ENCODE peak calls at places on chromosomes 12 and 14, in eight cellular contexts. F is PC-3; R is heart right ventricle; C is colonic mucosa; J is prostate gland; Q is OCI-LY7; W is A549; U is CD8-positive, alpha-beta memory T cell. K is an unnamed sample.

GRCh38 chr12:131883521-131883900 is 10.9 kb upstream of the ULK1 start:
- DNase-seq in W (no peak), J (no peak), F (peak; percentile 36), C (no peak), Q (no peak), R (no peak), U (no peak), K (no peak)

GRCh38 chr14:91257328-91258020 is 13.0 kb upstream of the GPR68 start:
- DNase-seq in W (peak; percentile 10), R (no peak), U (no peak), F (no peak), C (no peak), Q (no peak), J (no peak), K (no peak)

GRCh38 chr12:5497329-5498058 is 65.6 kb downstream of the NTF3 start:
- DNase-seq in U (no peak), F (no peak), Q (no peak), C (peak; percentile 60), R (no peak), J (no peak), W (no peak), K (peak; percentile 99)

GRCh38 chr14:96267336-96267735 is 11.3 kb downstream of the BDKRB1 start:
- DNase-seq in C (no peak), U (no peak), R (no peak), J (peak; percentile 14), W (no peak), F (no peak), Q (no peak), K (no peak)

GRCh38 chr12:57772429-57773322 is at the start of gene EEF1AKMT3:
- DNase-seq in J (peak; percentile 63), R (peak; percentile 66), C (peak; percentile 81), W (no peak), U (no peak), Q (no peak), F (peak; percentile 60), K (peak; percentile 62)

GRCh38 chr12:118183711-118184110 is 47.8 kb downstream of the PEBP1 start:
- DNase-seq in W (no peak), U (no peak), R (no peak), F (peak; percentile 30), C (no peak), Q (no peak), J (no peak), K (peak; percentile 14)

GRCh38 chr12:54654926-54655325 is 6.8 kb upstream of the DCD start:
- DNase-seq in U (no peak), W (no peak), C (no peak), J (no peak), F (no peak), R (no peak), Q (no peak), K (no peak)

GRCh38 chr12:52691076-52691764 is 11.0 kb upstream of the KRT1 start:
- DNase-seq in R (peak; percentile 21), C (no peak), F (no peak), Q (peak; percentile 4), W (no peak), U (peak; percentile 52), J (no peak), K (no peak)

GRCh38 chr12:569803-570236 is 93.4 kb downstream of the NINJ2 start:
- DNase-seq in U (peak; percentile 77), Q (peak; percentile 83), J (peak; percentile 77), C (peak; percentile 93), R (peak; percentile 91), W (peak; percentile 87), F (peak; percentile 80), K (peak; percentile 78)

GRCh38 chr12:92784795-92785562 is 82.2 kb downstream of the PLEKHG7 start:
- DNase-seq in R (no peak), Q (peak; percentile 79), U (peak; percentile 47), F (peak; percentile 90), J (peak; percentile 22), C (peak; percentile 25), W (peak; percentile 82), K (peak; percentile 78)

GRCh38 chr14:38391334-38391733 is 135.4 kb upstream of the CLEC14A start:
- DNase-seq in U (no peak), C (no peak), R (no peak), J (no peak), W (no peak), F (peak; percentile 49), Q (no peak), K (no peak)

GRCh38 chr12:114954626-114955025 is 270.7 kb upstream of the TBX3 start:
- DNase-seq in R (no peak), F (no peak), C (no peak), W (no peak), J (no peak), U (no peak), Q (no peak), K (peak; percentile 5)

GRCh38 chr14:54570651-54571415 is 3.9 kb downstream of the SAMD4A start:
- DNase-seq in U (no peak), J (no peak), F (peak; percentile 93), R (no peak), C (no peak), Q (no peak), W (peak; percentile 36), K (peak; percentile 7)

GRCh38 chr14:55350461-55350860 is 61.2 kb downstream of the ATG14 start:
- DNase-seq in C (no peak), R (no peak), F (no peak), Q (no peak), J (no peak), W (no peak), U (no peak), K (no peak)

GRCh38 chr14:48943913-48944312 is 642.3 kb downstream of the RPS29 start:
- DNase-seq in F (no peak), R (no peak), U (no peak), J (no peak), W (no peak), Q (no peak), C (no peak), K (no peak)

GRCh38 chr14:90522585-90523191 is 125.9 kb downstream of the CALM1 start:
- DNase-seq in F (peak; percentile 72), U (no peak), J (peak; percentile 75), C (no peak), R (no peak), W (no peak), Q (no peak), K (peak; percentile 43)

GRCh38 chr12:73186272-73186671 is 914.1 kb downstream of the TRHDE start:
- DNase-seq in U (no peak), J (no peak), C (no peak), W (no peak), F (no peak), R (no peak), Q (no peak), K (no peak)

GRCh38 chr12:97568336-97569180 is 106.0 kb downstream of the RMST start:
- DNase-seq in W (peak; percentile 59), U (no peak), Q (no peak), R (no peak), F (peak; percentile 96), J (peak; percentile 84), C (peak; percentile 27), K (peak; percentile 90)

GRCh38 chr14:60756847-60757246 is 22.3 kb downstream of the MNAT1 start:
- DNase-seq in W (no peak), R (no peak), F (peak; percentile 28), C (no peak), J (no peak), U (no peak), Q (no peak), K (no peak)

GRCh38 chr12:96359328-96359727 is 40.9 kb downstream of the CDK17 start:
- DNase-seq in Q (no peak), C (no peak), F (peak; percentile 26), W (peak; percentile 43), R (no peak), U (no peak), J (no peak), K (no peak)

GRCh38 chr14:35400707-35401421 is 3.7 kb downstream of the NFKBIA start:
- DNase-seq in W (no peak), F (no peak), Q (no peak), C (no peak), R (no peak), J (no peak), U (peak; percentile 49), K (peak; percentile 24)
- H3K4me3 ChIP-seq in W (peak overlapping the region; percentile 97), F (no peak overlapping the region), Q (no peak overlapping the region), C (peak overlapping the region; percentile 72), R (peak overlapping the region; percentile 80), J (peak overlapping the region; percentile 97), U (peak overlapping the region; percentile 3), K (peak overlapping the region; percentile 99)

GRCh38 chr14:87996276-87996592 is 3.3 kb upstream of the GALC start:
- DNase-seq in C (no peak), R (no peak), U (no peak), Q (no peak), J (no peak), F (no peak), W (no peak), K (no peak)
- H3K4me1 ChIP-seq in C (no peaks in the 10 kb centered on the region), R (peaks cover 12% of the 10 kb centered on the region), U (peaks cover 42% of the 10 kb centered on the region), Q (peaks cover 19% of the 10 kb centered on the region), J (peaks cover 6% of the 10 kb centered on the region), F (no peaks in the 10 kb centered on the region), W (peaks cover 6% of the 10 kb centered on the region), K (peaks cover 7% of the 10 kb centered on the region)

DNA sequence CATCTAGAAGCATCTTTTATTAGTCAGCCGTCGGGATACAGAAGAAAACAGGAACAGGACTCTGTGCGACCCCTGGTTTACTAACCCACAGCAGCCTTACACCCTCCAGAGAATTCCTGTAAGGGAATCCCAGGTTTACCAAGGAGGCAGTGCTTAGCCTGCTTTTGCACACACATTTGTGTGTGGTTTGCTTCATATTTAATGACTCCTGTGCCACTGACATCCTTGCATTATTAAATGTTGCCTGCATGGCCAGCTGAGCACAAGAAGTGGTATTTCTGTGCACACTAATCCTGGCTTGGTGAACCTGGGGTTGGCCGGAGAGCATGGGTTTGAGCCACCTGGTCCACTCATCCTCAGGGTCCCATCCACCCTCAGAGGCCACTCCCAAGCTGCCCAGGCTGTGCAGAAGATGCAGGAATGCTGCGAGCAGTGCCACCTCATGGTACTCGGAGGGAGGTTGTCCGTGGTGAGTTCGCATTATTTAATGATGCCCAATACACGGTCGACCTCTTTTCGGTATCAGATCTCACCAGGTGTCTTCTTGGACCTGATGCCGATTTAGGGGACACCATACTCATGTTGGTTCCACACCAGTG is 152.4 kb upstream of the RTL1 start:
- DNase-seq in R (no peak), J (no peak), W (no peak), C (no peak), Q (no peak), U (no peak), F (no peak), K (no peak)
- H3K9me3 ChIP-seq in R (peaks cover 10% of the 10 kb centered on the region), J (no peaks in the 10 kb centered on the region), W (peaks cover 13% of the 10 kb centered on the region), C (no peaks in the 10 kb centered on the region), Q (peaks cover 3% of the 10 kb centered on the region), U (no peaks in the 10 kb centered on the region), F (peaks cover 5% of the 10 kb centered on the region), K (no peaks in the 10 kb centered on the region)

GRCh38 chr14:69317392-69317755 is 57.4 kb downstream of the GALNT16 start:
- DNase-seq in Q (no peak), F (peak; percentile 72), C (no peak), R (no peak), U (no peak), W (peak; percentile 79), J (no peak), K (no peak)

GRCh38 chr14:69317780-69318179 is 57.8 kb downstream of the GALNT16 start:
- DNase-seq in W (no peak), C (no peak), Q (peak; percentile 9), U (no peak), R (no peak), J (no peak), F (no peak), K (no peak)

GRCh38 chr14:69315302-69315701 is 55.3 kb downstream of the GALNT16 start:
- DNase-seq in F (peak; percentile 81), Q (no peak), W (peak; percentile 27), R (no peak), U (no peak), J (no peak), C (no peak), K (peak; percentile 18)

GRCh38 chr14:69318241-69318640 is 58.3 kb downstream of the GALNT16 start:
- DNase-seq in C (no peak), U (no peak), W (no peak), F (no peak), R (no peak), J (no peak), Q (peak; percentile 78), K (no peak)

GRCh38 chr14:69316449-69317391 is 56.8 kb downstream of the GALNT16 start:
- DNase-seq in U (no peak), W (peak; percentile 85), C (peak; percentile 46), F (peak; percentile 94), Q (no peak), J (no peak), R (peak; percentile 40), K (peak; percentile 2)
- H3K4me3 ChIP-seq in U (no peak overlapping the region), W (no peak overlapping the region), C (no peak overlapping the region), F (no peak overlapping the region), Q (no peak overlapping the region), J (no peak overlapping the region), R (no peak overlapping the region), K (no peak overlapping the region)

K was measured in small intestine.